ENCODE peak calls at places on chromosomes 3 and 15, in five cellular contexts. G is cardiac muscle cell, Y is A549, W is Peyer's patch, B is IMR-90. J is an unnamed sample.

GRCh38 chr3:129346690-129347440 is 68.2 kb downstream of the HMCES start:
- DNase-seq in G (no peak), Y (no peak), W (no peak), B (no peak), J (no peak)

GRCh38 chr15:65365229-65365628 is 12.6 kb downstream of the IGDCC3 start:
- DNase-seq in G (no peak), Y (no peak), W (no peak), B (no peak), J (no peak)

GRCh38 chr15:99016680-99017321 is 9.2 kb upstream of the PGPEP1L start:
- DNase-seq in G (no peak), Y (peak), W (no peak), B (peak), J (peak)

GRCh38 chr15:101167791-101168462 is 83.9 kb downstream of the CHSY1 start:
- DNase-seq in G (peak), Y (peak), W (no peak), B (peak), J (peak)

GRCh38 chr15:57395292-57395691 is 19.0 kb downstream of the CGNL1 start:
- DNase-seq in G (peak), Y (peak), W (no peak), B (peak), J (peak)

GRCh38 chr3:150599611-150600297 is 3.4 kb upstream of the SELENOT start:
- DNase-seq in G (peak), Y (no peak), W (no peak), B (peak), J (no peak)

GRCh38 chr15:55267401-55268053 is 22.1 kb downstream of the RAB27A start:
- DNase-seq in G (peak), Y (no peak), W (peak), B (peak), J (no peak)

GRCh38 chr15:52486003-52486996 is 42.4 kb downstream of the MYO5A start:
- DNase-seq in G (no peak), Y (no peak), W (no peak), B (no peak), J (no peak)

GRCh38 chr3:73393005-73393404 is 231.7 kb downstream of the PDZRN3 start:
- DNase-seq in G (no peak), Y (no peak), W (no peak), B (no peak), J (no peak)

GRCh38 chr15:91782221-91782620 is 71.3 kb upstream of the SLCO3A1 start:
- DNase-seq in G (no peak), Y (no peak), W (no peak), B (no peak), J (no peak)

GRCh38 chr3:4824948-4825325 is 154.3 kb upstream of the BHLHE40 start:
- DNase-seq in G (peak), Y (peak), W (no peak), B (peak), J (peak)

GRCh38 chr15:89851665-89852341 is 37.2 kb upstream of the ANPEP start:
- DNase-seq in G (no peak), Y (no peak), W (no peak), B (no peak), J (no peak)

GRCh38 chr3:31522152-31522551 is 10.6 kb upstream of the STT3B start:
- DNase-seq in G (peak), Y (no peak), W (no peak), B (no peak), J (no peak)

GRCh38 chr15:42171795-42172194 is 15.4 kb upstream of the PLA2G4F start:
- DNase-seq in G (no peak), Y (no peak), W (no peak), B (no peak), J (no peak)

GRCh38 chr3:10822708-10823515 is 6.9 kb downstream of the SLC6A11 start:
- DNase-seq in G (no peak), Y (no peak), W (no peak), B (no peak), J (no peak)

GRCh38 chr15:82135645-82136044 is 89.8 kb upstream of the MEX3B start:
- DNase-seq in G (peak), Y (no peak), W (no peak), B (peak), J (no peak)

GRCh38 chr3:126968328-126968994 is 14.5 kb upstream of the PLXNA1 start:
- DNase-seq in G (no peak), Y (no peak), W (no peak), B (no peak), J (no peak)
- H3K4me3 ChIP-seq in G (no peak), Y (no peak), W (no peak), B (no peak), J (no peak)

DNA sequence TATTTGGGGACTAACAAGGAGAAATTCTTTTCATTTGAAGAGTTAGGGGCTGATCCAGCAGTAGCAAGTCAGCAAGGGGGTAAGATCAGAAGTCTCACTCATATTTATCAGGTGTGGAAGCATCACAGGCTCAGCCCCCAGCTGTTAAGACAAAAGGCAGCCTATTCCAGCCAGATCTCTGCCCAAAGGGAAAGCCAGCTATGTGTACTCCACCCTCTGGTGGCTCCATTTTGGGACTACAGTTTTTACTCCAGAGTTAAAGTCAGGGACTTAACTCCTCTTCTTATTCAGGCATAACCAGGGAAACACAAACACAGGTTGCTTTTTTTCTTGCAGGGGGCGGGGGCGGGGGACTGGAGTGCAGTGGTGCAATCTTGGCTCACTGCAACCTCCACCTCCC is 19.2 kb downstream of the UBP1 start:
- DNase-seq in G (no peak), Y (peak), W (no peak), B (no peak), J (no peak)
- TF ChIP-seq CTCF in G (no peak), Y (no peak), W (no peak), B (no peak), J (no peak)

GRCh38 chr3:64078966-64079365 is 55.7 kb upstream of the PSMD6 start:
- DNase-seq in G (no peak), Y (no peak), W (no peak), B (no peak), J (no peak)
- H3K4me3 ChIP-seq in G (no peak), Y (no peak), W (no peak), B (no peak), J (no peak)

DNA sequence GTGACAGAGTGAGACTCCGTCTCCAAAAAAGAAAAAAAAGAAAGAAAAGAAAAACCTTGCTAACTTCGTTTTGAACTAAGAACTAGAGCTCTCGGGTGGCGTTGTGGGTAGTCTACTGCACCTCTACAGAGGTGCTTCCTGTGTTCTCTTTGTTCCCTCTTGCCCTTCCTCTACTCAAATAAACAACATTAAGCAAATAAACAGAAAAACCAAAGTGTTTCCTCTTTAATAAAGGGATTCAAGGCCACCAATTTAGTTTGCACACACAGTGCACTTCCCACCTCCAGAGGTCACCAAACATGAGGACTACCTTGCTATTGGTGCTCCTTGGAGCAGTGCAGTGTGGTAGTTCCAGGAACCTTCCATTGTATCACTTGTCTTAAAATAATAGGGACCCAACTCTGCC is 354.2 kb upstream of the TBL1XR1 start:
- DNase-seq in G (no peak), Y (no peak), W (peak), B (no peak), J (no peak)
- TF ChIP-seq CTCF in G (no peak), Y (no peak), W (no peak), B (no peak), J (no peak)

GRCh38 chr3:100106094-100106493 is 8.2 kb downstream of the FILIP1L start:
- DNase-seq in G (no peak), Y (no peak), W (no peak), B (no peak), J (no peak)
- H3K4me3 ChIP-seq in G (no peak), Y (no peak), W (no peak), B (no peak), J (no peak)

GRCh38 chr15:66883322-66883911 is 181.4 kb downstream of the SMAD6 start:
- DNase-seq in G (peak), Y (peak), W (peak), B (peak), J (peak)

GRCh38 chr15:66880380-66881155 is 178.5 kb downstream of the SMAD6 start:
- DNase-seq in G (no peak), Y (no peak), W (no peak), B (no peak), J (no peak)

GRCh38 chr15:66881173-66881905 is 179.3 kb downstream of the SMAD6 start:
- DNase-seq in G (no peak), Y (no peak), W (no peak), B (no peak), J (no peak)

GRCh38 chr15:66884661-66885237 is 180.7 kb upstream of the SMAD3 start:
- DNase-seq in G (no peak), Y (no peak), W (no peak), B (no peak), J (no peak)

DNA sequence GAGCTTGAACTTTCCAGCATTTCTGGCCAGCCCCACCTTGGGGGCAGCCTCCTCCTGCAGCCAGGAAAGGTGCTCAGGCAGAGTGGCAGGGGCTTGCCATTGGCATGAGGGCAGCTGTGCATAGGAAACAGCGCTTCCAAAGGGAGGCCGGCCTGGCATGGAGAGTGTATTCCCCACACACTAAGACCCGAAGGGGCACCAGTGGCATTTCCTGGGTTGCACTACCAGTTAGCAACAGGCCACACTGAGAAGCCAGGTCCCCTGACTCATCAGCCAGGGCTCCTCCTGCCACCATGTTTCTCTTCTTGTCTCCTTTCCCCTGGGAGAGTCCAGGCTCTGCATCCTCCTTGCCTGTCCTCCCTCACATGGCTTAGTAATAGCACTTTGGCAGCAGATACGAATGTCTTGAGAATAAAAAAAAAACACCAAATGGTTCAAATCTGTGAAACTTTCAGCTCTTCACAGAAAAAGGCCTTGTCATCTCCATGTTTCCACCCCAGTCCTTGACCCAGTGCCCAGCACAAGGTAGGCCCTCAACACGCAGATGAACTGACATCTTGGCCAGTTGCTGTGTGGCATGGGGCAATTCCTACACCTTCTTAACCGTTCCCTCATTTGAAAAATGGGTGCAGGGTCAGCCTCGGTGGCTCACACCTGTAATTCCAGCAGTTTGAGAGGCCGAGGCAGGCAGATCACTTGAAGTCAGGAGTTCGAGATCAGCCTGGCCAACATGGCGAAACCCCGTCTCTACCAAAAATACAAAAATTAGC is 180.4 kb downstream of the SMAD6 start:
- DNase-seq in G (peak), Y (no peak), W (no peak), B (peak), J (no peak)
- TF ChIP-seq CTCF in G (no peak), Y (no peak), W (no peak), B (no peak), J (no peak)

GRCh38 chr3:169299897-169300296 is 363.6 kb downstream of the MECOM start:
- DNase-seq in G (no peak), Y (no peak), W (no peak), B (no peak), J (no peak)
- H3K4me3 ChIP-seq in G (no peak), Y (no peak), W (no peak), B (no peak), J (no peak)

DNA sequence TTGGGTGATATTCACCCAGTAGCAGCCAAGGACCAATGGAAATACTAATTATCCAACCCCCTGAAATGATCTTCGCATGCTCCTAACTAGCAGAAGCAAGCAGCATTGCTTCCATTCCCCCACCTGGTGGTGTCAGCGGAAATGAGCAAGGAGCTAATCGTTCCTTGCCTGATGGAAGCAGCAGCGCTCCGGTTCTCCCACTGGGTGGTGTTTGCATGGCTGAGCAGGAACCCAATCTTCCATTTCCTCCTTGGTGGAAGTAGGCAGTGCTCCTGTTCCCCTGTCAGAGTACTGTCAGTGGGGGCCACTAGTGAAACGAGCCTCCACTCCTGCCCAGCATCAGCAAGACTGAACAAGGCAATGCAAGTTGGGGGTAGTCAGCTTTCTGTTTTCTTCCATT is 311.5 kb downstream of the CACNA2D3 start:
- DNase-seq in G (peak), Y (peak), W (no peak), B (no peak), J (no peak)
- TF ChIP-seq CTCF in G (peak), Y (no peak), W (no peak), B (no peak), J (no peak)